ENCODE peak calls at places on chromosomes 7 and 10, in eight cellular contexts. X is upper lobe of right lung, A is Panc1, O is astrocyte of the spinal cord, C is PC-9, S is PC-3, B is NB4, L is SK-N-SH. P is an unnamed sample.

GRCh38 chr7:91193141-91193540 is 71.1 kb upstream of the FZD1 start:
- DNase-seq in X (no peak), A (no peak), O (peak), C (no peak), S (no peak), B (no peak), L (no peak), P (no peak)

GRCh38 chr7:34759477-34760125 is 101.6 kb downstream of the NPSR1 start:
- DNase-seq in X (no peak), A (peak), O (peak), C (no peak), S (peak), B (peak), L (peak), P (no peak)

GRCh38 chr10:33257439-33257838 is 77.0 kb downstream of the NRP1 start:
- DNase-seq in X (no peak), A (no peak), O (no peak), C (no peak), S (peak), B (no peak), L (no peak), P (no peak)

GRCh38 chr10:89669985-89670384 is 24.9 kb upstream of the PANK1 start:
- DNase-seq in X (no peak), A (no peak), O (no peak), C (no peak), S (no peak), B (no peak), L (no peak), P (no peak)

GRCh38 chr7:97005764-97006145 is 402 bp downstream of the DLX6 start:
- DNase-seq in X (no peak), A (no peak), O (peak), C (no peak), S (no peak), B (no peak), L (peak), P (no peak)

GRCh38 chr10:12394236-12395033 is 45.1 kb downstream of the CAMK1D start:
- DNase-seq in X (no peak), A (no peak), O (peak), C (no peak), S (peak), B (no peak), L (no peak), P (no peak)

GRCh38 chr7:44637788-44638594 is 31.6 kb downstream of the OGDH start:
- DNase-seq in X (no peak), A (peak), O (peak), C (peak), S (peak), B (peak), L (no peak), P (no peak)

GRCh38 chr10:70925377-70926214 is 37.2 kb upstream of the PCBD1 start:
- DNase-seq in X (peak), A (no peak), O (peak), C (peak), S (peak), B (peak), L (peak), P (no peak)

GRCh38 chr10:126930506-126931458 is 25.6 kb downstream of the DOCK1 start:
- DNase-seq in X (no peak), A (no peak), O (peak), C (no peak), S (no peak), B (no peak), L (no peak), P (no peak)

GRCh38 chr10:79287973-79288715 is 59.1 kb upstream of the PPIF start:
- DNase-seq in X (no peak), A (no peak), O (no peak), C (no peak), S (no peak), B (no peak), L (no peak), P (no peak)

GRCh38 chr10:100148353-100149211 is 37.2 kb downstream of the ERLIN1 start:
- DNase-seq in X (no peak), A (peak), O (peak), C (no peak), S (peak), B (peak), L (no peak), P (no peak)

GRCh38 chr7:100825760-100826545 is 1.4 kb downstream of the EPHB4 start:
- DNase-seq in X (no peak), A (no peak), O (peak), C (peak), S (peak), B (peak), L (peak), P (no peak)

GRCh38 chr10:7090529-7090928 is 320.3 kb downstream of the SFMBT2 start:
- DNase-seq in X (no peak), A (no peak), O (peak), C (no peak), S (no peak), B (no peak), L (no peak), P (no peak)

GRCh38 chr10:52312999-52313349 is 1.1 kb upstream of the DKK1 start:
- DNase-seq in X (no peak), A (no peak), O (peak), C (no peak), S (no peak), B (no peak), L (no peak), P (no peak)
- H3K4me3 ChIP-seq in X (peak), A (peak), O (peak), C (peak), S (peak), B (no peak), L (peak), P (no peak)

GRCh38 chr7:28061824-28062196 is 118.8 kb downstream of the JAZF1 start:
- DNase-seq in X (no peak), A (no peak), O (no peak), C (no peak), S (no peak), B (no peak), L (no peak), P (no peak)

GRCh38 chr7:28065308-28065707 is 115.3 kb downstream of the JAZF1 start:
- DNase-seq in X (no peak), A (no peak), O (no peak), C (no peak), S (no peak), B (peak), L (no peak), P (no peak)

GRCh38 chr7:28065721-28066285 is 114.8 kb downstream of the JAZF1 start:
- DNase-seq in X (no peak), A (no peak), O (no peak), C (no peak), S (no peak), B (no peak), L (no peak), P (no peak)

GRCh38 chr7:28060371-28060950 is 120.1 kb downstream of the JAZF1 start:
- DNase-seq in X (no peak), A (no peak), O (no peak), C (no peak), S (no peak), B (no peak), L (no peak), P (no peak)

GRCh38 chr7:28062197-28062988 is 118.2 kb downstream of the JAZF1 start:
- DNase-seq in X (peak), A (peak), O (peak), C (peak), S (peak), B (peak), L (peak), P (no peak)
- TF ChIP-seq CTCF in X (peak), A (peak), O (peak), C (peak), S (peak), B (peak), L (peak), P (peak)

GRCh38 chr7:43038229-43038628 is 74.2 kb upstream of the HECW1 start:
- DNase-seq in X (no peak), A (no peak), O (peak), C (no peak), S (peak), B (no peak), L (no peak), P (no peak)
- H3K4me3 ChIP-seq in X (no peak), A (no peak), O (no peak), C (no peak), S (no peak), B (no peak), L (no peak), P (no peak)

GRCh38 chr7:142240546-142240945 is 17.3 kb downstream of the PRSS58 start:
- DNase-seq in X (no peak), A (no peak), O (no peak), C (no peak), S (no peak), B (peak), L (no peak), P (no peak)
- TF ChIP-seq CTCF in X (no peak), A (no peak), O (no peak), C (no peak), S (no peak), B (no peak), L (no peak), P (no peak)

DNA sequence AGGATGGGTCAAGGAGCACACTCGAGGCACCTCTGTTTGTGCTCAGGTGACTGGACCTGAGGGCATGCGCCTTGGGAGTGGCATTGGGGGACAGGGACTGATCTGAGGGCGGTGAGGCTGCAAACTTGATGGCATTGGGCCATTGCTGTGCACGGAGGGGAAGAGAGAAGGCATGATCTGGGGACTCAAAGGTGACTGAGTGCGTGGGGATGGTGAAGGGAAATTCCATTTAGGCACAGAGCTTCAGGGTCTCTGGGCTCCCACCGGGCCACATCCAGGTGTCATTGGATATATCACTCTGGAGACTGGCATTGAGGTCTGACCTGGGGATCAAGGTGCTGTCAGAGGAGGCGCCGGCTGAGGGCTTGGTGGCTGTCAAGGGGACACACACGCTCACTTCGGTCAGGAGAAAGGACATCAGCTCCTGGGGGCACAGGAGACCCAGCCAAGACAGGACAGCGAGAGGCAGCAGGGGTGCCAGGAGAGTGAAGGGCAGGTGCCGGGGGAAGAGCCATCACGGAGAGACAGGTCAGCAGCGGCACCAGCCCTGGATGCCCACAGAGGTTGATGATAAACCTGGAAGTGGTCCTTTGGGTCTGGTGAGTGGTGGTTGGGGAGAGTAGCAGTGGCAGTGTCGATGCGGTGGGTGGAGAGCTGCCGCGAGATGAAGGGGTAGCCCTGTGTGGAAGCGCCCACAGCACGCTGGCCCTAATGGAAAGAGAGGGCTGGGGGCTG is 5.5 kb downstream of the ADCK2 start:
- DNase-seq in X (peak), A (no peak), O (no peak), C (no peak), S (no peak), B (no peak), L (no peak), P (no peak)
- H3K4me3 ChIP-seq in X (no peak), A (no peak), O (no peak), C (no peak), S (no peak), B (no peak), L (no peak), P (no peak)

GRCh38 chr10:113854757-113855626 is 531 bp downstream of the NHLRC2 start:
- DNase-seq in X (peak), A (no peak), O (peak), C (peak), S (no peak), B (peak), L (peak), P (no peak)
- TF ChIP-seq CTCF in X (peak), A (no peak), O (no peak), C (no peak), S (no peak), B (no peak), L (peak), P (peak)

GRCh38 chr7:151558575-151558974 is 38.9 kb upstream of the RHEB start:
- DNase-seq in X (no peak), A (no peak), O (peak), C (no peak), S (no peak), B (no peak), L (no peak), P (no peak)
- H3K4me3 ChIP-seq in X (no peak), A (no peak), O (no peak), C (no peak), S (no peak), B (no peak), L (no peak), P (no peak)

GRCh38 chr7:151089893-151090730 is 3.8 kb downstream of the AGAP3 start:
- DNase-seq in X (no peak), A (no peak), O (no peak), C (no peak), S (no peak), B (no peak), L (no peak), P (no peak)

GRCh38 chr7:151091988-151092387 is 5.7 kb downstream of the AGAP3 start:
- DNase-seq in X (no peak), A (no peak), O (no peak), C (no peak), S (no peak), B (no peak), L (no peak), P (no peak)

GRCh38 chr7:151093748-151094147 is 7.5 kb downstream of the AGAP3 start:
- DNase-seq in X (no peak), A (no peak), O (no peak), C (no peak), S (no peak), B (no peak), L (no peak), P (no peak)

GRCh38 chr7:151091003-151091402 is 4.7 kb downstream of the AGAP3 start:
- DNase-seq in X (no peak), A (no peak), O (no peak), C (no peak), S (no peak), B (no peak), L (no peak), P (no peak)

GRCh38 chr7:151091431-151091830 is 5.2 kb downstream of the AGAP3 start:
- DNase-seq in X (no peak), A (no peak), O (no peak), C (no peak), S (no peak), B (peak), L (no peak), P (no peak)
- TF ChIP-seq CTCF in X (peak), A (peak), O (peak), C (peak), S (peak), B (peak), L (peak), P (peak)

GRCh38 chr7:142804715-142805114 is 33.9 kb downstream of the PRSS2 start:
- DNase-seq in X (no peak), A (no peak), O (no peak), C (no peak), S (no peak), B (no peak), L (no peak), P (no peak)
- H3K4me3 ChIP-seq in X (no peak), A (no peak), O (no peak), C (no peak), S (no peak), B (no peak), L (no peak), P (no peak)

GRCh38 chr10:43394868-43395267 is 14.1 kb downstream of the HNRNPF start:
- DNase-seq in X (no peak), A (no peak), O (no peak), C (no peak), S (no peak), B (no peak), L (no peak), P (no peak)
- TF ChIP-seq CTCF in X (no peak), A (no peak), O (no peak), C (no peak), S (no peak), B (no peak), L (no peak), P (no peak)